ENCODE peak calls at places on chromosomes 13 and 19, in ten cellular contexts. One of them, this sample, is unnamed.

GRCh38 chr13:113135281-113135760 is 12.7 kb downstream of the F10 start:
- DNase-seq in Calu3: no peak
- DNase-seq in stimulated activated CD8-positive, alpha-beta memory T cell treated with anti-CD3 and anti-CD28 coated beads, Interleukin-4, amount 100 ng/mL, for 1 hour: no peak
- DNase-seq in neural crest cell: no peak
- DNase-seq in AG09309: no peak
- DNase-seq in occipital lobe: no peak
- DNase-seq in naive thymus-derived CD8-positive, alpha-beta T cell: no peak
- DNase-seq in stimulated activated CD4-positive, alpha-beta T cell treated with anti-CD3 and anti-CD28 coated beads, Interleukin-4, amount 100 ng/mL, for 1 hour: no peak
- DNase-seq in activated CD4-positive, CD25-positive, alpha-beta regulatory T cell treated with anti-CD3 and anti-CD28 coated beads, Interleukin-2, amount 50 U/mL, for 16 hours: no peak
- DNase-seq in GM12891: no peak
- DNase-seq in this sample: no peak

GRCh38 chr13:101383595-101383994 is 32.7 kb downstream of the NALCN start:
- DNase-seq in neural crest cell: no peak
- DNase-seq in activated CD4-positive, CD25-positive, alpha-beta regulatory T cell treated with anti-CD3 and anti-CD28 coated beads, Interleukin-2, amount 50 U/mL, for 16 hours: no peak
- DNase-seq in AG09309: no peak
- DNase-seq in Calu3: no peak
- DNase-seq in occipital lobe: no peak
- DNase-seq in naive thymus-derived CD8-positive, alpha-beta T cell: no peak
- DNase-seq in GM12891: no peak
- DNase-seq in stimulated activated CD8-positive, alpha-beta memory T cell treated with anti-CD3 and anti-CD28 coated beads, Interleukin-4, amount 100 ng/mL, for 1 hour: no peak
- DNase-seq in stimulated activated CD4-positive, alpha-beta T cell treated with anti-CD3 and anti-CD28 coated beads, Interleukin-4, amount 100 ng/mL, for 1 hour: no peak
- DNase-seq in this sample: no peak

GRCh38 chr19:8702350-8702749 is 3.8 kb upstream of the ACTL9 start:
- DNase-seq in Calu3: no peak
- DNase-seq in stimulated activated CD8-positive, alpha-beta memory T cell treated with anti-CD3 and anti-CD28 coated beads, Interleukin-4, amount 100 ng/mL, for 1 hour: no peak
- DNase-seq in occipital lobe: no peak
- DNase-seq in activated CD4-positive, CD25-positive, alpha-beta regulatory T cell treated with anti-CD3 and anti-CD28 coated beads, Interleukin-2, amount 50 U/mL, for 16 hours: no peak
- DNase-seq in neural crest cell: no peak
- DNase-seq in AG09309: no peak
- DNase-seq in stimulated activated CD4-positive, alpha-beta T cell treated with anti-CD3 and anti-CD28 coated beads, Interleukin-4, amount 100 ng/mL, for 1 hour: no peak
- DNase-seq in naive thymus-derived CD8-positive, alpha-beta T cell: no peak
- DNase-seq in GM12891: no peak
- DNase-seq in this sample: no peak

GRCh38 chr19:28794301-28794700 is 418.6 kb downstream of the UQCRFS1 start:
- DNase-seq in neural crest cell: no peak
- DNase-seq in GM12891: no peak
- DNase-seq in activated CD4-positive, CD25-positive, alpha-beta regulatory T cell treated with anti-CD3 and anti-CD28 coated beads, Interleukin-2, amount 50 U/mL, for 16 hours: no peak
- DNase-seq in Calu3: no peak
- DNase-seq in occipital lobe: no peak
- DNase-seq in stimulated activated CD8-positive, alpha-beta memory T cell treated with anti-CD3 and anti-CD28 coated beads, Interleukin-4, amount 100 ng/mL, for 1 hour: no peak
- DNase-seq in naive thymus-derived CD8-positive, alpha-beta T cell: no peak
- DNase-seq in stimulated activated CD4-positive, alpha-beta T cell treated with anti-CD3 and anti-CD28 coated beads, Interleukin-4, amount 100 ng/mL, for 1 hour: no peak
- DNase-seq in AG09309: no peak
- DNase-seq in this sample: no peak

GRCh38 chr13:105804561-105805190 is 730.8 kb downstream of the EFNB2 start:
- DNase-seq in neural crest cell: no peak
- DNase-seq in stimulated activated CD4-positive, alpha-beta T cell treated with anti-CD3 and anti-CD28 coated beads, Interleukin-4, amount 100 ng/mL, for 1 hour: no peak
- DNase-seq in AG09309: peak; percentile 5
- DNase-seq in Calu3: no peak
- DNase-seq in stimulated activated CD8-positive, alpha-beta memory T cell treated with anti-CD3 and anti-CD28 coated beads, Interleukin-4, amount 100 ng/mL, for 1 hour: no peak
- DNase-seq in activated CD4-positive, CD25-positive, alpha-beta regulatory T cell treated with anti-CD3 and anti-CD28 coated beads, Interleukin-2, amount 50 U/mL, for 16 hours: no peak
- DNase-seq in GM12891: no peak
- DNase-seq in occipital lobe: peak; percentile 14
- DNase-seq in naive thymus-derived CD8-positive, alpha-beta T cell: no peak
- DNase-seq in this sample: no peak

GRCh38 chr13:40207110-40207478 is 459.3 kb downstream of the FOXO1 start:
- DNase-seq in occipital lobe: no peak
- DNase-seq in Calu3: no peak
- DNase-seq in GM12891: no peak
- DNase-seq in AG09309: no peak
- DNase-seq in naive thymus-derived CD8-positive, alpha-beta T cell: no peak
- DNase-seq in stimulated activated CD4-positive, alpha-beta T cell treated with anti-CD3 and anti-CD28 coated beads, Interleukin-4, amount 100 ng/mL, for 1 hour: peak; percentile 15
- DNase-seq in neural crest cell: no peak
- DNase-seq in stimulated activated CD8-positive, alpha-beta memory T cell treated with anti-CD3 and anti-CD28 coated beads, Interleukin-4, amount 100 ng/mL, for 1 hour: no peak
- DNase-seq in activated CD4-positive, CD25-positive, alpha-beta regulatory T cell treated with anti-CD3 and anti-CD28 coated beads, Interleukin-2, amount 50 U/mL, for 16 hours: no peak
- DNase-seq in this sample: no peak

GRCh38 chr19:18708452-18709231 is 25.2 kb downstream of the CRTC1 start:
- DNase-seq in naive thymus-derived CD8-positive, alpha-beta T cell: no peak
- DNase-seq in stimulated activated CD8-positive, alpha-beta memory T cell treated with anti-CD3 and anti-CD28 coated beads, Interleukin-4, amount 100 ng/mL, for 1 hour: no peak
- DNase-seq in AG09309: no peak
- DNase-seq in neural crest cell: no peak
- DNase-seq in activated CD4-positive, CD25-positive, alpha-beta regulatory T cell treated with anti-CD3 and anti-CD28 coated beads, Interleukin-2, amount 50 U/mL, for 16 hours: no peak
- DNase-seq in occipital lobe: no peak
- DNase-seq in stimulated activated CD4-positive, alpha-beta T cell treated with anti-CD3 and anti-CD28 coated beads, Interleukin-4, amount 100 ng/mL, for 1 hour: no peak
- DNase-seq in Calu3: no peak
- DNase-seq in GM12891: no peak
- DNase-seq in this sample: no peak

GRCh38 chr13:47067296-47067695 is 170.4 kb upstream of the HTR2A start:
- DNase-seq in AG09309: no peak
- DNase-seq in naive thymus-derived CD8-positive, alpha-beta T cell: no peak
- DNase-seq in stimulated activated CD4-positive, alpha-beta T cell treated with anti-CD3 and anti-CD28 coated beads, Interleukin-4, amount 100 ng/mL, for 1 hour: no peak
- DNase-seq in Calu3: no peak
- DNase-seq in neural crest cell: no peak
- DNase-seq in GM12891: no peak
- DNase-seq in occipital lobe: no peak
- DNase-seq in activated CD4-positive, CD25-positive, alpha-beta regulatory T cell treated with anti-CD3 and anti-CD28 coated beads, Interleukin-2, amount 50 U/mL, for 16 hours: no peak
- DNase-seq in stimulated activated CD8-positive, alpha-beta memory T cell treated with anti-CD3 and anti-CD28 coated beads, Interleukin-4, amount 100 ng/mL, for 1 hour: no peak
- DNase-seq in this sample: no peak

GRCh38 chr13:24529478-24529877 is 16.9 kb upstream of the PARP4 start:
- DNase-seq in activated CD4-positive, CD25-positive, alpha-beta regulatory T cell treated with anti-CD3 and anti-CD28 coated beads, Interleukin-2, amount 50 U/mL, for 16 hours: no peak
- DNase-seq in occipital lobe: no peak
- DNase-seq in neural crest cell: no peak
- DNase-seq in stimulated activated CD4-positive, alpha-beta T cell treated with anti-CD3 and anti-CD28 coated beads, Interleukin-4, amount 100 ng/mL, for 1 hour: no peak
- DNase-seq in naive thymus-derived CD8-positive, alpha-beta T cell: no peak
- DNase-seq in stimulated activated CD8-positive, alpha-beta memory T cell treated with anti-CD3 and anti-CD28 coated beads, Interleukin-4, amount 100 ng/mL, for 1 hour: no peak
- DNase-seq in GM12891: no peak
- DNase-seq in AG09309: no peak
- DNase-seq in Calu3: no peak
- DNase-seq in this sample: no peak

GRCh38 chr13:46472384-46472783 is 80.6 kb upstream of the LRCH1 start:
- DNase-seq in GM12891: no peak
- DNase-seq in naive thymus-derived CD8-positive, alpha-beta T cell: no peak
- DNase-seq in stimulated activated CD8-positive, alpha-beta memory T cell treated with anti-CD3 and anti-CD28 coated beads, Interleukin-4, amount 100 ng/mL, for 1 hour: no peak
- DNase-seq in Calu3: no peak
- DNase-seq in occipital lobe: no peak
- DNase-seq in activated CD4-positive, CD25-positive, alpha-beta regulatory T cell treated with anti-CD3 and anti-CD28 coated beads, Interleukin-2, amount 50 U/mL, for 16 hours: no peak
- DNase-seq in stimulated activated CD4-positive, alpha-beta T cell treated with anti-CD3 and anti-CD28 coated beads, Interleukin-4, amount 100 ng/mL, for 1 hour: no peak
- DNase-seq in neural crest cell: no peak
- DNase-seq in AG09309: no peak
- DNase-seq in this sample: no peak

GRCh38 chr19:37980419-37980975 is 73.5 kb downstream of the SIPA1L3 start:
- DNase-seq in AG09309: no peak
- DNase-seq in occipital lobe: no peak
- DNase-seq in GM12891: no peak
- DNase-seq in neural crest cell: no peak
- DNase-seq in stimulated activated CD8-positive, alpha-beta memory T cell treated with anti-CD3 and anti-CD28 coated beads, Interleukin-4, amount 100 ng/mL, for 1 hour: no peak
- DNase-seq in activated CD4-positive, CD25-positive, alpha-beta regulatory T cell treated with anti-CD3 and anti-CD28 coated beads, Interleukin-2, amount 50 U/mL, for 16 hours: no peak
- DNase-seq in Calu3: no peak
- DNase-seq in stimulated activated CD4-positive, alpha-beta T cell treated with anti-CD3 and anti-CD28 coated beads, Interleukin-4, amount 100 ng/mL, for 1 hour: no peak
- DNase-seq in naive thymus-derived CD8-positive, alpha-beta T cell: no peak
- DNase-seq in this sample: no peak

GRCh38 chr19:30711296-30711695 is 339.1 kb downstream of the ZNF536 start:
- DNase-seq in neural crest cell: no peak
- DNase-seq in stimulated activated CD8-positive, alpha-beta memory T cell treated with anti-CD3 and anti-CD28 coated beads, Interleukin-4, amount 100 ng/mL, for 1 hour: no peak
- DNase-seq in AG09309: no peak
- DNase-seq in naive thymus-derived CD8-positive, alpha-beta T cell: no peak
- DNase-seq in activated CD4-positive, CD25-positive, alpha-beta regulatory T cell treated with anti-CD3 and anti-CD28 coated beads, Interleukin-2, amount 50 U/mL, for 16 hours: no peak
- DNase-seq in occipital lobe: no peak
- DNase-seq in stimulated activated CD4-positive, alpha-beta T cell treated with anti-CD3 and anti-CD28 coated beads, Interleukin-4, amount 100 ng/mL, for 1 hour: no peak
- DNase-seq in Calu3: no peak
- DNase-seq in GM12891: no peak
- DNase-seq in this sample: no peak

This sample was measured in frontal cortex.